ENCODE peak calls at places on chromosome 1, in six cellular contexts. Q is NCI-H345; J is brain microvascular endothelial cell; E is progenitor cell of endocrine pancreas; T is activated naive CD8-positive, alpha-beta T cell treated with anti-CD3 and anti-CD28 coated beads, Interleukin-2, amount 50 U/mL, for 24 hours; Y is nucleus accumbens. M is an unnamed sample.

GRCh38 chr1:218521414-218522169 is 176.5 kb downstream of the TGFB2 start:
- DNase-seq in Q (peak), J (no peak), E (no peak), T (peak), Y (no peak), M (peak)

GRCh38 chr1:109516872-109517271 is 7.3 kb upstream of the AMIGO1 start:
- DNase-seq in Q (no peak), J (no peak), E (no peak), T (no peak), Y (no peak), M (no peak)

GRCh38 chr1:220093361-220094015 is 444 bp upstream of the IARS2 start:
- DNase-seq in Q (no peak), J (no peak), E (no peak), T (no peak), Y (no peak), M (no peak)

GRCh38 chr1:113146242-113147072 is 73.5 kb downstream of the LRIG2 start:
- DNase-seq in Q (no peak), J (peak), E (no peak), T (no peak), Y (no peak), M (peak)

GRCh38 chr1:51421961-51422360 is 91.6 kb upstream of the TTC39A start:
- DNase-seq in Q (no peak), J (peak), E (no peak), T (no peak), Y (no peak), M (no peak)

GRCh38 chr1:245277276-245277675 is 122.5 kb downstream of the KIF26B start:
- DNase-seq in Q (peak), J (no peak), E (no peak), T (no peak), Y (no peak), M (no peak)

GRCh38 chr1:24517898-24518297 is 15.3 kb downstream of the RCAN3 start:
- DNase-seq in Q (no peak), J (no peak), E (no peak), T (no peak), Y (no peak), M (no peak)

GRCh38 chr1:222023025-222023424 is 281.1 kb upstream of the DUSP10 start:
- DNase-seq in Q (no peak), J (no peak), E (no peak), T (no peak), Y (no peak), M (no peak)

GRCh38 chr1:180261524-180262160 is 31.6 kb downstream of the LHX4 start:
- DNase-seq in Q (no peak), J (no peak), E (no peak), T (no peak), Y (no peak), M (no peak)

GRCh38 chr1:36476945-36477344 is 5.8 kb downstream of the CSF3R start:
- DNase-seq in Q (no peak), J (no peak), E (no peak), T (no peak), Y (no peak), M (no peak)

GRCh38 chr1:25432749-25433388 is 2.2 kb downstream of the MACO1 start:
- DNase-seq in Q (no peak), J (no peak), E (no peak), T (no peak), Y (no peak), M (no peak)

GRCh38 chr1:42206164-42206563 is 41.6 kb upstream of the GUCA2A start:
- DNase-seq in Q (no peak), J (no peak), E (no peak), T (no peak), Y (no peak), M (peak)

GRCh38 chr1:162390396-162391185 is 9.1 kb downstream of the C1orf226 start:
- DNase-seq in Q (no peak), J (no peak), E (no peak), T (no peak), Y (no peak), M (no peak)

GRCh38 chr1:239570878-239571277 is 184.5 kb downstream of the CHRM3 start:
- DNase-seq in Q (no peak), J (no peak), E (no peak), T (no peak), Y (no peak), M (no peak)

GRCh38 chr1:232621050-232621449 is 8.9 kb downstream of the SIPA1L2 start:
- DNase-seq in Q (peak), J (no peak), E (no peak), T (no peak), Y (no peak), M (no peak)

GRCh38 chr1:111665527-111665926 is 45.9 kb downstream of the RAP1A start:
- DNase-seq in Q (no peak), J (no peak), E (no peak), T (no peak), Y (no peak), M (no peak)

GRCh38 chr1:112704511-112704907 is 2.4 kb downstream of the RHOC start:
- DNase-seq in Q (no peak), J (no peak), E (no peak), T (peak), Y (peak), M (no peak)